ENCODE peak calls at places on chromosomes 11 and 22, in nine cellular contexts. Q, M, I, H, N, V, Z, U and G are unnamed samples.

GRCh38 chr11:72370201-72370600 is 64.1 kb downstream of the CLPB start:
- DNase-seq in Q (no peak), M (no peak), I (no peak), H (no peak), N (no peak), V (no peak), Z (no peak), U (no peak), G (no peak)

GRCh38 chr11:56521955-56522354 is 21.1 kb downstream of the OR5M11 start:
- DNase-seq in Q (no peak), M (no peak), I (peak), H (no peak), N (no peak), V (peak), Z (no peak), U (peak), G (no peak)

GRCh38 chr22:38567531-38568245 is 2.3 kb downstream of the DMC1 start:
- DNase-seq in Q (no peak), M (peak), I (no peak), H (no peak), N (no peak), V (no peak), Z (no peak), U (no peak), G (no peak)

GRCh38 chr11:66743271-66743968 is 14.4 kb upstream of the SPTBN2 start:
- DNase-seq in Q (no peak), M (peak), I (no peak), H (no peak), N (no peak), V (no peak), Z (no peak), U (no peak), G (peak)

GRCh38 chr11:44805152-44805461 is 78.3 kb downstream of the TSPAN18 start:
- DNase-seq in Q (no peak), M (no peak), I (no peak), H (no peak), N (no peak), V (no peak), Z (no peak), U (peak), G (no peak)

GRCh38 chr22:28505416-28506156 is 174.1 kb downstream of the TTC28 start:
- DNase-seq in Q (peak), M (no peak), I (no peak), H (no peak), N (no peak), V (no peak), Z (no peak), U (no peak), G (no peak)

GRCh38 chr11:114044042-114044871 is 15.3 kb upstream of the ZBTB16 start:
- DNase-seq in Q (no peak), M (no peak), I (no peak), H (no peak), N (no peak), V (no peak), Z (no peak), U (no peak), G (no peak)

GRCh38 chr11:106031210-106031845 is 9.3 kb upstream of the MSANTD4 start:
- DNase-seq in Q (no peak), M (no peak), I (no peak), H (no peak), N (no peak), V (no peak), Z (peak), U (peak), G (peak)

GRCh38 chr11:3022982-3023381 is 30.9 kb upstream of the NAP1L4 start:
- DNase-seq in Q (no peak), M (peak), I (peak), H (no peak), N (peak), V (peak), Z (peak), U (peak), G (peak)

GRCh38 chr11:105915036-105915435 is 107.0 kb downstream of the MSANTD4 start:
- DNase-seq in Q (no peak), M (no peak), I (peak), H (no peak), N (no peak), V (no peak), Z (no peak), U (no peak), G (no peak)

GRCh38 chr11:47711225-47711624 is 3.9 kb downstream of the AGBL2 start:
- DNase-seq in Q (no peak), M (no peak), I (peak), H (no peak), N (no peak), V (no peak), Z (no peak), U (no peak), G (no peak)

GRCh38 chr11:326842-327580 is 6.4 kb upstream of the IFITM3 start:
- DNase-seq in Q (no peak), M (peak), I (no peak), H (no peak), N (no peak), V (peak), Z (peak), U (peak), G (no peak)

GRCh38 chr11:111922803-111923202 is 4.1 kb downstream of the C11orf52 start:
- DNase-seq in Q (no peak), M (peak), I (no peak), H (no peak), N (peak), V (no peak), Z (peak), U (peak), G (peak)

GRCh38 chr11:15988693-15989231 is 367.6 kb downstream of the SOX6 start:
- DNase-seq in Q (peak), M (no peak), I (peak), H (no peak), N (no peak), V (no peak), Z (no peak), U (no peak), G (no peak)

GRCh38 chr11:64224891-64225607 is 937 bp downstream of the TRPT1 start:
- DNase-seq in Q (no peak), M (no peak), I (no peak), H (peak), N (no peak), V (no peak), Z (no peak), U (peak), G (no peak)

GRCh38 chr11:22832315-22833041 is 2.9 kb upstream of the SVIP start:
- DNase-seq in Q (no peak), M (peak), I (no peak), H (no peak), N (no peak), V (no peak), Z (no peak), U (peak), G (peak)

GRCh38 chr11:1073261-1073724 is 1.4 kb upstream of the MUC2 start:
- DNase-seq in Q (no peak), M (peak), I (no peak), H (no peak), N (peak), V (peak), Z (peak), U (peak), G (peak)

GRCh38 chr22:43848366-43849171 is 13.7 kb downstream of the SULT4A1 start:
- DNase-seq in Q (peak), M (peak), I (peak), H (no peak), N (peak), V (peak), Z (peak), U (peak), G (no peak)

GRCh38 chr11:128888034-128888985 is 2.8 kb upstream of the KCNJ5 start:
- DNase-seq in Q (no peak), M (no peak), I (peak), H (no peak), N (no peak), V (no peak), Z (no peak), U (no peak), G (peak)

GRCh38 chr22:32859743-32860142 is 58.2 kb downstream of the TIMP3 start:
- DNase-seq in Q (no peak), M (no peak), I (no peak), H (no peak), N (no peak), V (no peak), Z (no peak), U (peak), G (no peak)

GRCh38 chr11:93729129-93729616 is 12.1 kb downstream of the TAF1D start:
- DNase-seq in Q (no peak), M (no peak), I (no peak), H (no peak), N (no peak), V (no peak), Z (no peak), U (no peak), G (no peak)

GRCh38 chr11:47616726-47617416 is 22.7 kb upstream of the C1QTNF4 start:
- DNase-seq in Q (peak), M (no peak), I (peak), H (peak), N (peak), V (peak), Z (peak), U (peak), G (peak)

GRCh38 chr22:18057568-18058209 is 20.1 kb upstream of the PEX26 start:
- DNase-seq in Q (no peak), M (peak), I (no peak), H (peak), N (peak), V (peak), Z (peak), U (peak), G (peak)
- H3K4me2 ChIP-seq in Q (no peak), M (no peak), I (no peak), H (peak), N (peak), V (peak), Z (no peak), U (peak), G (no peak)

GRCh38 chr11:76888989-76889388 is 28.3 kb downstream of the ACER3 start:
- DNase-seq in Q (no peak), M (no peak), I (peak), H (no peak), N (peak), V (peak), Z (peak), U (no peak), G (no peak)

GRCh38 chr11:76880314-76880713 is 19.6 kb downstream of the ACER3 start:
- DNase-seq in Q (no peak), M (no peak), I (no peak), H (no peak), N (no peak), V (no peak), Z (no peak), U (peak), G (no peak)

GRCh38 chr11:76889414-76889975 is 28.8 kb downstream of the ACER3 start:
- DNase-seq in Q (no peak), M (no peak), I (no peak), H (no peak), N (no peak), V (no peak), Z (no peak), U (no peak), G (no peak)

GRCh38 chr11:76880956-76881355 is 20.2 kb downstream of the ACER3 start:
- DNase-seq in Q (no peak), M (no peak), I (no peak), H (no peak), N (no peak), V (no peak), Z (no peak), U (no peak), G (no peak)

GRCh38 chr11:76885390-76886097 is 24.8 kb downstream of the ACER3 start:
- DNase-seq in Q (no peak), M (peak), I (no peak), H (no peak), N (peak), V (no peak), Z (peak), U (peak), G (peak)
- H3K27ac ChIP-seq in Q (no peak), M (no peak), I (no peak), H (no peak), N (no peak), V (no peak), Z (no peak), U (no peak), G (peak)

GRCh38 chr22:22720201-22720723 is 75.8 kb downstream of the GGTLC2 start:
- DNase-seq in Q (peak), M (peak), I (peak), H (peak), N (no peak), V (peak), Z (peak), U (peak), G (no peak)

GRCh38 chr22:22714600-22715361 is 70.4 kb downstream of the GGTLC2 start:
- DNase-seq in Q (no peak), M (no peak), I (no peak), H (no peak), N (no peak), V (no peak), Z (no peak), U (no peak), G (no peak)

GRCh38 chr22:22716136-22716535 is 71.7 kb downstream of the GGTLC2 start:
- DNase-seq in Q (no peak), M (no peak), I (no peak), H (no peak), N (no peak), V (no peak), Z (no peak), U (no peak), G (no peak)

GRCh38 chr22:22720724-22721261 is 76.4 kb downstream of the GGTLC2 start:
- DNase-seq in Q (no peak), M (no peak), I (no peak), H (peak), N (no peak), V (no peak), Z (no peak), U (peak), G (peak)

DNA sequence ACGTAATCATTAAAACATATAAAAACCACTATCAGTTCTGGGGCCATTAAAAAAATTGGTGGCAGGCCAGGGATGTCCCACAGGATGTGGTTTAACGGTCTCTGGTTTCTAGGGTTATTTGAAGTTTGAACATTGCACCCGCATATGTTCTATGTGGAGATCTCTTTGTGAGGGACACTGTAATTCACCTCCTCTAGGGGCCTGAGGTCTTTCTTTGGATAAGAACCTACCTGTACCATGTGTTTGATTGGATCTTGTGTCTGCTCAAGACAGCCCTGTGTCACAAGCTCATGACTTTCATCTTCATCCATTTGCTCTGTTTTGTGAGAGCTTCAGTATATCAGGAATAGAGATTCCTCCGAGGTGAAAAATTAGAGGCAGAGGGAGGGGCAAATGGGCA is 73.3 kb downstream of the GGTLC2 start:
- DNase-seq in Q (no peak), M (peak), I (no peak), H (no peak), N (no peak), V (no peak), Z (no peak), U (no peak), G (no peak)
- H3K4me2 ChIP-seq in Q (no peak), M (no peak), I (no peak), H (no peak), N (no peak), V (no peak), Z (no peak), U (no peak), G (no peak)

GRCh38 chr11:84906995-84907394 is 720.1 kb downstream of the DLG2 start:
- DNase-seq in Q (no peak), M (no peak), I (no peak), H (no peak), N (peak), V (no peak), Z (peak), U (peak), G (peak)
- H3K27ac ChIP-seq in Q (no peak), M (peak), I (no peak), H (no peak), N (no peak), V (no peak), Z (no peak), U (peak), G (no peak)

DNA sequence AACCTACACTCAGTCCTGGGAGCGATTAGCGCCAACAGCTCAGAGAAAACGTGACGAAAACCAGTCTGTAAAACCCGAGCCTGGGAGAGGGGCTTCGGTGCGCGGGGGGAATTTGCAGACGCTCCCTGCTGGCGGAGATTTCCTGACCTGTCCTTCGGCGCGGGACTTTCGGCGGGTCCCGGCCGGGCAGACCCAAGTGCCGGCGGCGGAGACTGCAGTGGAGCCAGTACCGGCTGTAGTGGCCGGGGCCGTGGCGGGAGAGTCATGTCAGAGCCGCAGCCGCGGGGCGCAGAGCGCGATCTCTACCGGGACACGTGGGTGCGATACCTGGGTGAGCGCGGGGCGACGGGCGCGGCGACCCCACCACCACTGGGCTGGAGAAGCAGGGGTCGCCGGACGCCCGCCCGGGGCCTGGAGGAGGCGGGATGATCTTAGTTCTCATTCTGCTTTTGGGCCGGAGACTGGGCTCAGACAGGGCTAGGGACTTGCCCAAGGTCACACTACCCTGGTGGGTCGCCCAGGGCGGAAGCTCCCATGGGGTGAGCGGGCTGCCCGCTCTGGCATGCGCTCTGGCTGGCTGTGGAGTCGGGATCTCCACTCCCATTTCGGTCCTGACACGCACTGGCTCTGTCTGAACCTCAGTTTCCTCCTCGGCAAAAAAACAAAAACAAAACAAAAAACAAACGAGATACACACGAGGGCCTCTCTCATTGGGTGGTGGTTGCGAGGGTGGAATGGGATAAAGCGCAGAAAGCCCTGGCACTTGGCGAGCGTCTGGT is at the start of gene MTFP1:
- DNase-seq in Q (peak), M (no peak), I (peak), H (peak), N (peak), V (peak), Z (peak), U (peak), G (peak)
- H3K4me2 ChIP-seq in Q (peak), M (peak), I (peak), H (peak), N (peak), V (peak), Z (peak), U (peak), G (peak)

GRCh38 chr11:8756201-8756600 is 73.6 kb downstream of the RPL27A start:
- DNase-seq in Q (no peak), M (peak), I (no peak), H (no peak), N (no peak), V (no peak), Z (peak), U (peak), G (no peak)

GRCh38 chr11:8757533-8757932 is 74.9 kb downstream of the RPL27A start:
- DNase-seq in Q (no peak), M (no peak), I (no peak), H (no peak), N (no peak), V (peak), Z (no peak), U (no peak), G (no peak)

GRCh38 chr11:8759634-8760033 is 77.0 kb downstream of the RPL27A start:
- DNase-seq in Q (no peak), M (no peak), I (no peak), H (no peak), N (no peak), V (no peak), Z (no peak), U (no peak), G (no peak)

GRCh38 chr11:8758619-8759169 is 76.1 kb downstream of the RPL27A start:
- DNase-seq in Q (no peak), M (no peak), I (no peak), H (no peak), N (no peak), V (no peak), Z (no peak), U (no peak), G (no peak)

DNA sequence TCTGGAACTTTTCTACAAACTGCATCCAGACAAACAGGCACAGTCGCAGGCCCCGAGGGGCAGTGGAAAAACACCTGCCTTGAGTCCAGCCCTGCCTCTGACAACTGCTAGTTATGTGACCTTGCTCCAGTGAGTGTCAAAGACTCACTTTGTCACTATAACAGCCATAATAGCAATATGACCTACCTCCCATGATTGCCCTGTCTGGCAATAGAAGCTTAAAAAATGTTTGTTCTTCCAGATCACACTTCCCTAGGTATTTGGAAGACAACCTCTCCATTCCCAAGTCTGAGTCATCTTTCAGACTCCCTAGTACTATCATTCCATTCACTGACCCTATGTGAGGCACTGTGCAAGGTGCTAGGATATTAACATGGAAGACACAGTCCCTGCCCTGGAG is 74.5 kb downstream of the RPL27A start:
- DNase-seq in Q (no peak), M (no peak), I (no peak), H (no peak), N (peak), V (peak), Z (peak), U (peak), G (no peak)
- H3K27ac ChIP-seq in Q (no peak), M (no peak), I (no peak), H (peak), N (no peak), V (peak), Z (no peak), U (peak), G (no peak)

DNA sequence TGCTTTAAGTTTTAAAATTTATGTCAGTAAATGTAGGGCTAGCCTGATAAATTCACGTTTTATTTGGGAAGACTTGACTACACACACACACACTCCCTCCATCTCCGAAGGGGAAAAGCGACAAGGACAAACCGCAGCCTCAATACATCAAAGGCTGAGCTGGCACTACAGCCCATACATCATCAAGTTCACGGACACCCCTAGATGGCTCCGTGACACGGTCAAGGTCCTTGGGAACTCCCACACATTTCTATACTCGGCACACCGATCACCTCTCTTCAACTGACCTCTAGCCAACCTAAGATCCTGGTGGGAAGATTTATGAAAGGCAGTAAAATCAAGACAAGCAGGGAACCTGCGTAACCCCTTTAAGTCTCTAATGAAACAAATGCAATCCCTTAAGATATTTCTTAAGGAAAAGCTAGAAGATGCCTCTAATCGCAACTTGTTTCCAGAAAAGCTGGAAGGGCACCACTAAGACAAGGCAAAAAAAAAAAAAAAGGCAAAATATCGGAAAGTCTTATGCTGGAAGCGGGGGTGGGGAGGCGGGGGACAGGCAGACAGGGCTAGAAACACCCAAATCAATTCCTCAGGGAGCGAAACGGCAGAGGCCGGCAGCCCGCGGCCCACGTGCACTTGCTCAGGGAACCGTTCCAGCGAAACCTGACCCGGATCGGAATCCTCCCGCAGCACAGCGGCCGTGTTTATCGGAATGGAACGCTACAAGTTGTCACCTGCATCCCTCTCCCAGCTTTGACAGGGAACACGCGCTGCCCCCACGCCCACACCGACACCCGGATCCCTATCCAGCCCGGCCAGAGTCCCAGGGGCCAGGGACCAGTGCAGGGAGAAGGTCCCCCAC is 1.5 kb downstream of the ARHGAP20 start:
- DNase-seq in Q (peak), M (peak), I (peak), H (no peak), N (peak), V (peak), Z (peak), U (peak), G (no peak)
- H3K4me2 ChIP-seq in Q (peak), M (peak), I (peak), H (peak), N (peak), V (peak), Z (peak), U (peak), G (peak)